ENCODE peak calls at places on chromosomes 16 and 17, in ten cellular contexts. W is fibroblast of the aortic adventitia; S is neuronal stem cell; T is KBM-7; H is anterior cingulate cortex; V is activated CD8-positive, alpha-beta memory T cell treated with anti-CD3 and anti-CD28 coated beads for 24 hours; P is left cardiac atrium; M is right cardiac atrium; K is SHP77; B is activated T-helper 1 cell treated with anti-CD3 and anti-CD28 coated beads, Interleukin-2, amount 50 U/mL, for 16 hours. N is an unnamed sample.
A peak's percentile ranks its signal among the peaks of the same experiment; 100 is the strongest.

GRCh38 chr16:87492241-87492635 is 586 bp downstream of the ZCCHC14 start:
- DNase-seq in W (no peak), M (no peak), T (no peak), P (no peak), H (no peak), V (no peak), K (no peak), B (no peak), S (no peak), N (no peak)

GRCh38 chr17:38789185-38789584 is 10.2 kb downstream of the PIP4K2B start:
- DNase-seq in M (no peak), B (no peak), P (no peak), K (no peak), S (peak; percentile 68), W (no peak), V (no peak), T (no peak), H (no peak), N (no peak)

GRCh38 chr16:23991044-23991443 is 155.3 kb downstream of the PRKCB start:
- DNase-seq in T (no peak), S (no peak), V (no peak), M (no peak), P (no peak), K (no peak), B (no peak), W (no peak), H (no peak), N (no peak)

GRCh38 chr17:77602062-77602746 is 356.3 kb upstream of the TNRC6C start:
- DNase-seq in H (no peak), S (no peak), K (no peak), V (peak; percentile 30), B (no peak), W (peak; percentile 60), T (no peak), P (peak; percentile 82), M (peak; percentile 87), N (no peak)

GRCh38 chr17:2171725-2172446 is 117.0 kb downstream of the HIC1 start:
- DNase-seq in T (no peak), H (peak; percentile 65), M (peak; percentile 92), B (no peak), V (no peak), P (peak; percentile 79), W (peak; percentile 99), K (peak; percentile 81), S (no peak), N (no peak)

GRCh38 chr17:65409381-65409780 is 152.1 kb downstream of the AXIN2 start:
- DNase-seq in T (no peak), P (no peak), V (no peak), W (no peak), S (no peak), K (no peak), B (no peak), H (no peak), M (no peak), N (no peak)

GRCh38 chr16:71883193-71883848 is 661 bp downstream of the ZNF821 start:
- DNase-seq in H (peak; percentile 31), P (peak; percentile 52), S (peak; percentile 38), V (peak; percentile 79), W (peak; percentile 13), B (peak; percentile 49), M (peak; percentile 80), T (peak; percentile 37), K (no peak), N (peak; percentile 67)

GRCh38 chr17:77076046-77076882 is 64.5 kb upstream of the SEC14L1 start:
- DNase-seq in K (peak; percentile 36), V (no peak), M (no peak), P (no peak), S (no peak), W (no peak), B (no peak), T (no peak), H (no peak), N (no peak)

GRCh38 chr17:81482673-81483072 is 29.9 kb downstream of the ACTG1 start:
- DNase-seq in S (no peak), W (no peak), B (no peak), H (no peak), M (peak; percentile 60), V (no peak), P (no peak), K (no peak), T (no peak), N (no peak)

GRCh38 chr17:42673885-42674754 is 2.7 kb downstream of the PLEKHH3 start:
- DNase-seq in H (no peak), S (no peak), M (peak; percentile 94), K (no peak), P (peak; percentile 77), V (no peak), B (no peak), W (peak; percentile 64), T (peak; percentile 58), N (peak; percentile 75)

GRCh38 chr16:47523342-47524006 is 62.3 kb downstream of the PHKB start:
- DNase-seq in W (no peak), T (peak; percentile 50), M (no peak), H (no peak), K (no peak), V (no peak), P (no peak), B (no peak), S (no peak), N (peak; percentile 70)

GRCh38 chr16:56401482-56401881 is 23.9 kb downstream of the AMFR start:
- DNase-seq in S (no peak), M (no peak), H (no peak), P (no peak), B (no peak), K (peak; percentile 61), V (no peak), T (peak; percentile 27), W (no peak), N (peak; percentile 27)

GRCh38 chr16:56355221-56355620 is 70.1 kb downstream of the AMFR start:
- DNase-seq in H (no peak), K (no peak), B (no peak), W (no peak), M (no peak), P (peak; percentile 12), T (no peak), S (no peak), V (no peak), N (no peak)

GRCh38 chr17:81484195-81484979 is 28.2 kb downstream of the ACTG1 start:
- DNase-seq in P (peak; percentile 92), B (peak; percentile 84), T (peak; percentile 87), H (peak; percentile 83), S (peak; percentile 83), K (peak; percentile 89), V (peak; percentile 97), M (peak; percentile 95), W (peak; percentile 77), N (peak; percentile 89)

GRCh38 chr16:57372372-57373116 is at the start of gene CX3CL1:
- DNase-seq in T (no peak), W (peak; percentile 50), K (no peak), B (no peak), M (peak; percentile 90), V (no peak), P (peak; percentile 77), S (no peak), H (peak; percentile 85), N (no peak)

GRCh38 chr17:17495448-17496188 is 577 bp downstream of the RASD1 start:
- DNase-seq in T (no peak), V (peak; percentile 76), H (no peak), M (no peak), K (peak; percentile 85), P (no peak), S (peak; percentile 42), W (peak; percentile 38), B (no peak), N (peak; percentile 57)

GRCh38 chr17:28892024-28892423 is 5.5 kb downstream of the FLOT2 start:
- DNase-seq in M (no peak), K (no peak), H (no peak), T (no peak), V (no peak), S (no peak), P (no peak), W (no peak), B (no peak), N (peak; percentile 51)

GRCh38 chr17:65260626-65261025 is 123.5 kb downstream of the RGS9 start:
- DNase-seq in V (no peak), P (no peak), T (no peak), K (no peak), H (no peak), W (no peak), M (no peak), B (no peak), S (no peak), N (no peak)

GRCh38 chr16:86768999-86769398 is 190.7 kb downstream of the FOXL1 start:
- DNase-seq in P (no peak), T (no peak), S (no peak), W (peak; percentile 61), M (no peak), K (no peak), V (no peak), H (no peak), B (no peak), N (no peak)

GRCh38 chr17:78409191-78409621 is 30.8 kb downstream of the PGS1 start:
- DNase-seq in S (no peak), M (peak; percentile 53), W (no peak), H (no peak), P (no peak), T (no peak), K (peak; percentile 73), B (no peak), V (no peak), N (no peak)

GRCh38 chr17:49887086-49887743 is 39.3 kb upstream of the TAC4 start:
- DNase-seq in H (no peak), V (no peak), W (no peak), S (no peak), B (no peak), T (no peak), M (no peak), P (no peak), K (no peak), N (no peak)

GRCh38 chr17:57995076-57995956 is 7.3 kb upstream of the VEZF1 start:
- DNase-seq in M (peak; percentile 63), W (peak; percentile 87), K (peak; percentile 88), P (peak; percentile 52), H (peak; percentile 54), S (peak; percentile 58), V (peak; percentile 78), T (peak; percentile 86), B (peak; percentile 19), N (peak; percentile 64)

GRCh38 chr16:70161350-70161749 is 12.2 kb upstream of the CLEC18C start:
- DNase-seq in H (no peak), P (peak; percentile 15), K (no peak), B (no peak), V (peak; percentile 56), T (no peak), W (no peak), M (no peak), S (no peak), N (peak; percentile 20)

GRCh38 chr16:1474796-1475551 is at the start of gene CLCN7:
- DNase-seq in P (peak; percentile 94), W (peak; percentile 79), T (peak; percentile 81), V (peak; percentile 94), S (peak; percentile 72), H (peak; percentile 82), K (peak; percentile 71), M (peak; percentile 97), B (peak; percentile 79), N (peak; percentile 98)

GRCh38 chr16:22262460-22262859 is 34.7 kb upstream of the POLR3E start:
- DNase-seq in H (no peak), P (no peak), T (no peak), V (no peak), S (no peak), M (no peak), B (no peak), W (peak; percentile 22), K (no peak), N (no peak)

GRCh38 chr17:49290690-49291326 is 60.2 kb upstream of the PHOSPHO1 start:
- DNase-seq in S (no peak), P (no peak), H (no peak), K (peak; percentile 4), W (peak; percentile 53), M (no peak), V (peak; percentile 9), B (no peak), T (peak; percentile 50), N (no peak)

GRCh38 chr16:66081967-66082366 is 284.5 kb upstream of the CDH5 start:
- DNase-seq in S (no peak), T (no peak), H (no peak), W (peak; percentile 77), P (no peak), M (no peak), B (no peak), K (no peak), V (no peak), N (no peak)

GRCh38 chr17:79070266-79070880 is 4.3 kb upstream of the ENGASE start:
- DNase-seq in H (no peak), T (no peak), K (no peak), M (no peak), B (no peak), V (no peak), S (no peak), W (no peak), P (no peak), N (no peak)

N was measured in GM10248.